ENCODE peak calls at places on chromosomes 4 and X, in eight cellular contexts. Y, L, A, V, X, D, I and M are unnamed samples.

GRCh38 chr4:86247328-86247727 is 112.5 kb downstream of the MAPK10 start:
- DNase-seq in Y (no peak), A (no peak), V (no peak), X (no peak), L (no peak), D (no peak), I (no peak), M (no peak)

GRCh38 chrX:150642421-150642820 is 50.8 kb upstream of the MTMR1 start:
- DNase-seq in X (no peak), V (no peak), A (no peak), L (no peak), I (no peak), Y (no peak), D (no peak), M (no peak)

GRCh38 chrX:40105791-40106676 is 8.3 kb upstream of the BCOR start:
- DNase-seq in D (no peak), Y (no peak), A (peak), L (no peak), I (peak), V (peak), X (peak), M (peak)

GRCh38 chr4:163810757-163811156 is 316.3 kb downstream of the TMA16 start:
- DNase-seq in X (no peak), Y (no peak), A (no peak), L (no peak), V (no peak), I (no peak), D (no peak), M (no peak)

GRCh38 chrX:40008841-40009461 is 88.8 kb downstream of the BCOR start:
- DNase-seq in L (no peak), D (no peak), I (peak), A (peak), V (no peak), X (peak), Y (no peak), M (no peak)

GRCh38 chrX:34300871-34301270 is 168.8 kb upstream of the FAM47A start:
- DNase-seq in A (peak), D (peak), X (no peak), I (peak), V (no peak), Y (peak), L (no peak), M (peak)

GRCh38 chr4:16862688-16863087 is 35.8 kb downstream of the LDB2 start:
- DNase-seq in A (no peak), X (no peak), L (no peak), Y (no peak), I (no peak), V (no peak), D (peak), M (peak)

GRCh38 chrX:108018659-108019381 is 26.0 kb upstream of the VSIG1 start:
- DNase-seq in A (no peak), Y (no peak), D (no peak), I (no peak), X (no peak), L (no peak), V (no peak), M (no peak)

GRCh38 chrX:40853004-40853815 is 117.9 kb upstream of the MED14 start:
- DNase-seq in L (no peak), X (no peak), A (no peak), Y (no peak), V (no peak), I (no peak), D (no peak), M (no peak)

GRCh38 chr4:47484169-47484568 is 906 bp upstream of the ATP10D start:
- DNase-seq in V (no peak), I (no peak), L (no peak), X (no peak), Y (no peak), A (no peak), D (no peak), M (no peak)

GRCh38 chrX:69000857-69001256 is 164.4 kb downstream of the PJA1 start:
- DNase-seq in A (no peak), D (no peak), I (no peak), Y (no peak), L (no peak), V (no peak), X (no peak), M (no peak)

GRCh38 chrX:85544609-85545008 is 165.1 kb upstream of the POF1B start:
- DNase-seq in D (peak), L (no peak), I (no peak), X (no peak), A (peak), V (no peak), Y (no peak), M (no peak)

GRCh38 chr4:57163530-57164459 is 53.6 kb upstream of the IGFBP7 start:
- DNase-seq in D (peak), A (peak), I (peak), Y (peak), X (peak), L (peak), V (peak), M (peak)

GRCh38 chr4:78704981-78705757 is 71.0 kb upstream of the BMP2K start:
- DNase-seq in X (no peak), L (no peak), A (peak), V (no peak), D (peak), Y (peak), I (no peak), M (no peak)

DNA sequence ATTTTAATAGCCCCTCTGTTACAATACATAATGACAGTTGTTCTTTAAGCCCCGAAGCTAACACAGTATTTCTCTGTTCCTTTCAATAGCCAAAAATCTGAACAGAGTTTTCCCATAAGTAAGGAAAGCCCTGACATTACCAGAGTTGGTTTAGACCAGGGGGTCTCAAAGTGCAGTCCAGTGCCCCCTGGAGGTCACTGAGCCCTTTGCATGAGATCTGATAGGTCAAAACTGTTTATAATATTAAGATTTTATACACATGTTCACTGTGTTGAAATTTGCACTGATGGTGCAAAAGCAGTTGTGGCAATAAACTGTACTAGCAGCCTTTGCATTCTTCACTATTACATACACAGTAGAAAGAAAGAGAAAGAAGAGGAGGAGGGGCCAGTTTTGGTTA is 177.1 kb downstream of the SPANXN3 start:
- DNase-seq in L (no peak), Y (no peak), A (no peak), I (no peak), V (no peak), X (no peak), D (no peak), M (no peak)
- TF ChIP-seq CTCF in L (no peak), Y (no peak), A (no peak), I (peak), V (no peak), X (no peak), D (no peak), M (no peak)

GRCh38 chr4:54945838-54946237 is 179.6 kb downstream of the KDR start:
- DNase-seq in X (no peak), I (no peak), Y (no peak), L (no peak), D (no peak), V (no peak), A (no peak), M (peak)
- TF ChIP-seq CTCF in X (no peak), I (peak), Y (no peak), L (peak), D (no peak), V (no peak), A (no peak), M (peak)

GRCh38 chr4:140049924-140050681 is 103.9 kb downstream of the MAML3 start:
- DNase-seq in D (peak), A (peak), X (no peak), V (no peak), Y (no peak), L (no peak), I (peak), M (peak)
- TF ChIP-seq CTCF in D (peak), A (peak), X (no peak), V (no peak), Y (peak), L (peak), I (peak), M (peak)

GRCh38 chr4:175373031-175373430 is 439.0 kb downstream of the GPM6A start:
- DNase-seq in I (no peak), A (peak), V (no peak), L (no peak), D (peak), Y (no peak), X (no peak), M (no peak)

GRCh38 chr4:175376287-175376977 is 435.6 kb downstream of the GPM6A start:
- DNase-seq in L (no peak), X (no peak), V (no peak), Y (no peak), I (no peak), D (no peak), A (no peak), M (no peak)

GRCh38 chr4:175380841-175381240 is 431.2 kb downstream of the GPM6A start:
- DNase-seq in Y (no peak), V (no peak), I (no peak), X (no peak), D (no peak), A (no peak), L (no peak), M (no peak)

GRCh38 chr4:175378372-175378771 is 433.7 kb downstream of the GPM6A start:
- DNase-seq in A (no peak), L (no peak), I (no peak), D (no peak), Y (no peak), V (no peak), X (no peak), M (no peak)

GRCh38 chr4:175377203-175377602 is 434.9 kb downstream of the GPM6A start:
- DNase-seq in X (no peak), A (no peak), Y (no peak), V (no peak), I (no peak), D (no peak), L (no peak), M (no peak)
- TF ChIP-seq CTCF in X (no peak), A (no peak), Y (no peak), V (no peak), I (no peak), D (no peak), L (no peak), M (no peak)

GRCh38 chrX:317424-318067 is 1.1 kb downstream of the GTPBP6 start:
- DNase-seq in D (no peak), Y (peak), X (no peak), I (no peak), V (no peak), A (peak), L (no peak), M (no peak)

GRCh38 chrX:320126-320783 is 1.7 kb upstream of the GTPBP6 start:
- DNase-seq in D (peak), L (no peak), X (peak), I (no peak), A (peak), V (no peak), Y (no peak), M (peak)

GRCh38 chrX:319579-320125 is 1.1 kb upstream of the GTPBP6 start:
- DNase-seq in A (peak), Y (no peak), I (no peak), X (peak), L (no peak), V (no peak), D (no peak), M (peak)

GRCh38 chrX:318068-318738 is 393 bp downstream of the GTPBP6 start:
- DNase-seq in X (peak), A (peak), Y (peak), D (peak), L (peak), I (peak), V (peak), M (peak)

DNA sequence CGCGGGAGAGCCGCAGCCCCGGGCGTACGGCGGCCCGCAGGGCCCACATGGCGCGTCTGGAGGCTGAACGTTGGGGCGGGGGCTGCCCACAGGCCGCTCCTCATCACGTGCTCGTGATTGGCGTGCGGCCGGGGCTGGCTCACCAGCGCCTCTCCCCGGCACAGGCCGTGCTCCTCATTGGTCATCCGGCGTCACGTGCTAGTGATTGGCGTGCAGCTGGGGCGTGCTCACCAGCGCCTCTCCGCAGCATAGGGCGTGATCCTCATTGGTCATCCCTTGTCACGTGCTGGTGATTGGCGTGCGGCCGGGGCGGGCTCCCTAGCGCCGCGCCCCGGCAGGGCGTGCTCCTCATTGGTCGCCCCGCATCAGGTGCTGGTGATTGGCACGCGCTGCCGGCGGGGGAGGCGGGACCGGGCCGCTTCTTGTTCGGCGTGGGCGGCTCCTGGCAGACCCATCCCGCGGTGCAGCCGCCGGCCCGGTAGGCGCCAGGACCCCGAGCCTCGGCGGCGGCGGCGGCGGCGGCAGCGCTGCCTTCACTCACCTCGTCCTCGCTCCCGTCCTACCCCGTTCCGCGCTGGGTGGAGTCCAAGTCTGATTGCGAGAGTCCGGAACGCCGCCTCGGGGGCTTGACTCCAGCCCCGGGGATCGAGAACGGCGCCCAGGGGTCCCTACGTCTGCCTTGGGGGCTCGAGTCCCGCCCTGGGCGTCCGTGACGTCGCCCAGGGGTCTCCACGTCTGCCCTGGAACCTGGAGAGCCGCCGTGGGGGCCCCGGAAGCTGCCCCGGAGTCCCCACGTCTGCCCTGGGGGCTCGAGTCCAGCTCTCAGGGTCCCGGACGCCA is at the start of gene GTPBP6:
- DNase-seq in L (peak), A (peak), X (peak), D (peak), I (peak), Y (peak), V (peak), M (peak)
- TF ChIP-seq CTCF in L (peak), A (peak), X (no peak), D (no peak), I (no peak), Y (peak), V (no peak), M (no peak)

DNA sequence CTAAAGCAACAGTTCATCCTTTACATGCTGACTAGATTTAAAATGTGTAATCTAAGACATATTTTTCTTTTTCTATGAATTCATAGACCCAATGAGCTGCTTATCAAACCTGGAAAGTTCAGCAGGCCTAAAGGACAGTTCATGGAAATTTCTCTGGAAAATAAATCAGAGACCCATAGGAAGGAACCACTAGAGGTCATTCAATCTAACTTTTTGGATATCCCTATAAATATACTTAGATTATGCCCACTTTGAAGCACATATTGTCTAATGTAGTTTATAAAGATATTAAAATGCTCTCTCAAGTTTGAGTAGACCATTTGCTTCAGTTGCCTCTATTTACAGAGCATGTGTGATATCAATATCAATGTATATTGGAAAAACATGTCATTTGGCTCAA is 473.0 kb downstream of the FAT4 start:
- DNase-seq in X (no peak), A (no peak), V (no peak), I (no peak), D (no peak), Y (no peak), L (no peak), M (no peak)
- TF ChIP-seq CTCF in X (no peak), A (no peak), V (no peak), I (no peak), D (no peak), Y (peak), L (peak), M (no peak)